ENCODE peak calls at places on chromosomes 4 and X, in five cellular contexts. L is mesothelial cell of epicardium, W is AG10803, D is brain microvascular endothelial cell, M is fibroblast of pulmonary artery. E is an unnamed sample.

GRCh38 chr4:6229671-6230501 is 29.5 kb upstream of the JAKMIP1 start:
- DNase-seq in M (no peak), D (no peak), L (peak), W (no peak), E (no peak)

GRCh38 chr4:1329408-1330371 is 17.3 kb upstream of the UVSSA start:
- DNase-seq in D (no peak), M (no peak), L (no peak), W (no peak), E (no peak)

GRCh38 chr4:20418865-20419451 is 167.3 kb downstream of the SLIT2 start:
- DNase-seq in D (peak), L (no peak), W (peak), M (peak), E (peak)

GRCh38 chr4:114386637-114387233 is 211.9 kb upstream of the UGT8 start:
- DNase-seq in L (no peak), D (peak), W (peak), M (peak), E (no peak)

GRCh38 chrX:106952988-106953387 is 32.8 kb downstream of the CLDN2 start:
- DNase-seq in D (no peak), W (no peak), L (no peak), M (peak), E (no peak)

GRCh38 chrX:69504626-69505612 is 793 bp downstream of the NALF2 start:
- DNase-seq in D (no peak), L (no peak), W (no peak), M (no peak), E (no peak)

GRCh38 chrX:120144178-120144844 is 14.1 kb upstream of the RHOXF2 start:
- DNase-seq in M (no peak), D (no peak), W (no peak), L (no peak), E (no peak)

GRCh38 chr4:27684501-27685077 is 823.9 kb downstream of the STIM2 start:
- DNase-seq in W (peak), D (peak), M (peak), L (peak), E (no peak)

GRCh38 chr4:112031712-112032328 is 113.4 kb upstream of the FAM241A start:
- DNase-seq in M (peak), D (peak), L (peak), W (peak), E (no peak)

GRCh38 chr4:186500721-186501304 is 54.6 kb downstream of the MTNR1A start:
- DNase-seq in D (no peak), L (no peak), M (no peak), W (no peak), E (no peak)

GRCh38 chr4:54587107-54587506 is 70.7 kb upstream of the KIT start:
- DNase-seq in D (no peak), M (no peak), W (no peak), L (no peak), E (no peak)

GRCh38 chrX:23333842-23334535 is 660 bp upstream of the PTCHD1 start:
- DNase-seq in M (no peak), W (no peak), D (no peak), L (peak), E (no peak)

GRCh38 chrX:47264507-47265173 is 31.8 kb downstream of the USP11 start:
- DNase-seq in M (peak), L (no peak), D (peak), W (peak), E (no peak)

GRCh38 chr4:2742081-2742822 is 13.9 kb downstream of the TNIP2 start:
- DNase-seq in M (no peak), D (no peak), W (no peak), L (no peak), E (no peak)

GRCh38 chrX:24398766-24399165 is 38.3 kb downstream of the SUPT20HL1 start:
- DNase-seq in M (no peak), D (no peak), W (no peak), L (no peak), E (no peak)

GRCh38 chr4:61877893-61878292 is 677.8 kb downstream of the ADGRL3 start:
- DNase-seq in D (no peak), W (no peak), M (peak), L (no peak), E (no peak)

GRCh38 chrX:153416781-153417180 is 5.5 kb downstream of the ZFP92 start:
- DNase-seq in M (no peak), D (no peak), W (peak), L (no peak), E (no peak)

GRCh38 chr4:181952478-181952877 is 290.7 kb upstream of the TENM3 start:
- DNase-seq in L (peak), W (peak), D (peak), M (peak), E (peak)

GRCh38 chrX:38583185-38583584 is 21.8 kb downstream of the TSPAN7 start:
- DNase-seq in D (no peak), M (no peak), W (no peak), L (no peak), E (no peak)

GRCh38 chr4:72408568-72408967 is 160.5 kb downstream of the ADAMTS3 start:
- DNase-seq in M (no peak), L (no peak), D (no peak), W (no peak), E (no peak)

GRCh38 chr4:110586137-110586850 is 36.6 kb downstream of the PITX2 start:
- DNase-seq in M (peak), D (peak), W (peak), L (no peak), E (peak)

GRCh38 chr4:87530868-87531267 is 1.7 kb upstream of the SPARCL1 start:
- DNase-seq in D (no peak), M (peak), W (peak), L (no peak), E (no peak)

GRCh38 chrX:102833136-102833535 is 103.9 kb upstream of the RAB40AL start:
- DNase-seq in M (peak), L (no peak), D (peak), W (peak), E (no peak)

DNA sequence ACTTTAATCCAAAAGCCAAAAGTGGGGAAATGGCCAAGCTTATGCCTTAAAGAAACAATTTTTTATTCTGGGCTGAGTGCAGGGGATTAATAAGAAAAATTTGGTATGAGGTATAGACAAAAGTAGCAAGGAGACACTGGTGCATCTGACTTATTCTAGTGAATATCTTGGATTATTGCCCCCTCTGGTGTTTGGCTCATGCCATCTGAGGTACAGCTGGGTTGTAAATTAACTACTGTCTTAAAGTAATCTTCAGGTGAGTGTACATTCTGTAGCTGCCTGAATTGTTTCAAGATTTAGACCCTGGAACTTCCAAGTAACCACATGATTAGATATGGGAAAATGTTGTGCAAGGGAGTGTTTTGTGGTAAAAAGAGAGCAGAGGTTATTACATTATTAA is 988.7 kb downstream of the FAM133A start:
- DNase-seq in L (no peak), D (no peak), W (no peak), M (no peak), E (no peak)
- TF ChIP-seq CTCF in L (no peak), D (no peak), W (no peak), M (no peak), E (no peak)

DNA sequence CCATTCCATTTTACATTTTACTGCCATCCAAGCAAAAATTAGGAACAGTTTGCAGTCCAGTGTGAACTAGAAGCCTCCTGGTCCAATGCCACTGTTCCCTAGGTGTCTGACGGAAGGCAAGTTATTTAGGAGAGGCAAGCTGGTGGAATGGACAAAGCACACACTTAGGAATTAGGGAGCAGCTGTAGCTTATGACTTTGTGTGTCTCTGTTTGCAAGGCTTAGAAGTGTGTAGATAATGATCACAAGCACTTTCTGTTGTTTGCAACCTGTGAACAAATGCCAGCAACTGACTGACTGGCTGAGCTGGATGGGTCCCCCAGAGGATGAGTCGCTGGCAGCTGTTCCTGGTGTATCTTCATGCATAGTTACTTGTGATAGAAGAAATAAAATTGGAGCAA is 64.1 kb upstream of the BEND4 start:
- DNase-seq in L (no peak), W (no peak), D (no peak), M (no peak), E (no peak)
- TF ChIP-seq CTCF in L (no peak), W (no peak), D (no peak), M (no peak), E (no peak)

DNA sequence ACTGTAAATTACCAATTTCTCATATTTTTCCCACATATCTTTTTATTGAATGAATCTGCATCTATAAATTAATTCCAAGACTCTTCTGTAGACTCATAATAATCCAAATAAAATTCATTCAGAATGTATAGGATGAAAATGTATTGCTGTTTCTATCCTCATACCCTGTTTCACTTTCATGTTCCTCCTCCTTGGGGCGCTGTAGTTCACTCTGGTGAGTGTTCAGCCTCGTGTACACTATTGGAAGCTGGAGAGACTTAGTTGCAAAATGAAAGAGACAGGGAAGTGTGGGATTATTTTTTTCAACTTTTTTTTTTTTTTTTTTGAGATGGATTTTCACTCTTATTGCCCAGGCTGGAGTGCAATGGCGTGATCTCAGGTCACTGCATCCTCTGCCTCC is 296.1 kb downstream of the TLL1 start:
- DNase-seq in D (peak), M (peak), L (no peak), W (no peak), E (no peak)
- TF ChIP-seq CTCF in D (peak), M (peak), L (no peak), W (peak), E (peak)

GRCh38 chr4:42282081-42282901 is 115.0 kb upstream of the SHISA3 start:
- DNase-seq in D (peak), W (peak), M (peak), L (peak), E (peak)

GRCh38 chr4:42281324-42282020 is 115.8 kb upstream of the SHISA3 start:
- DNase-seq in W (no peak), L (no peak), D (no peak), M (no peak), E (no peak)

GRCh38 chr4:42278709-42279324 is 118.5 kb upstream of the SHISA3 start:
- DNase-seq in D (no peak), L (no peak), M (no peak), W (no peak), E (no peak)

GRCh38 chr4:42277291-42277690 is 120.0 kb upstream of the SHISA3 start:
- DNase-seq in D (no peak), M (no peak), W (no peak), L (no peak), E (no peak)

DNA sequence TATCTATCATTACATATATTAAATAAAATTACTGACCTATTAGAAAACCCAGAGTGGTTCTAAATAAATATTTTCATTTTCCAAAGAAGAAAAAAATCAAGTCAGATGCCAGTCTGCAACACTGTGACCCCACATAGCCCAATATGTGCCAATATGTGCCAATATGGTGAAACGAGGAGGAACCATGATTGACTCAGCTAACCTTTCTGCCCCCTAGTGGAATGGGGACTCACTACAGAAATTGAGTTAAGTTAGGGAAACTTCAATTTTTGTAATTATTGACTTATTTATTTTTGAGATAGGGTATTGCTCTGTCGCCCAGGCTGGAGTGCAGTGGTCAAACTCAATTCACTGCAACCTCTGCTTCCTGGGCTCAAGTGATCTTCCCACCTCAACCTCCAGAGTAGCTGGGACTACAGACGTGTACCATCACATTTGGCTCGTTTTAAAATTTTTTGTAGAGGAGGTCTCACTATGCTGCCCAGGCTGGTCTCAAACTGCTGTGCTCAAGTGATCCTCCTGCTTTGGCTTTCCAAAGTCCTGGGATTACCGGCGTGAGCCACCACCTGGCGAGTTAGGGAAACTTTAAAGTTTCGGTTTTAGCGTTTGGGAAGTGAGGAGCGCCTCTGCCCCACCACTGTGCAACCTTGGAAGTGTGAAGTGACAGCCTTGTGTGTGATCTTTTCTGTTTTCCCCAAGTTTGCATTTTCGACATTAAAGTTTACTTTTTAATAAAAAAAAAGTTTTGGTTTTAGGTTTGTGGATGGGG is 116.8 kb upstream of the SHISA3 start:
- DNase-seq in M (peak), L (no peak), W (peak), D (peak), E (no peak)
- TF ChIP-seq CTCF in M (peak), L (peak), W (peak), D (peak), E (peak)

DNA sequence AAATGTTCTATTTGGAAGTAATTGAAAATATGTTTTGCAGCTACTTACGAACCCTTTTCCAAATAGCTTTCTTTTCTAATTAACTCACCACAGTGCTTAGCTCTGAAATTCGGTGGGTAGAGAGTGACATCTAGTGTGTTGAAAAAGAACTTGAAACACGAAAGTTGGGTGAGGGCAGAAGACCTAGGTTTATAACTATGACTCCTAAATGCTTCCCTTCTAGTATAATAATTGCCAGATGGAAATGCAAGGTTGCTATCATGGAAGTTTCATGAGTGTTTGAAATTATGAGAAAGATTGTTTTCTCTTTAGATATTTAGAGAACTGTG is 77.2 kb upstream of the NOCT start:
- DNase-seq in W (peak), L (no peak), D (no peak), M (peak), E (no peak)
- TF ChIP-seq CTCF in W (peak), L (peak), D (peak), M (peak), E (peak)